ENCODE peak calls at places on chromosomes 12 and 14, in five cellular contexts. G is tibial nerve; H is progenitor cell of endocrine pancreas; D is CD4-positive, alpha-beta T cell; T is frontal cortex. Y is an unnamed sample.

GRCh38 chr14:100851946-100852620 is 26.2 kb downstream of the MEG3 start:
- DNase-seq in H (no peak), D (no peak), T (no peak), G (no peak), Y (no peak)

GRCh38 chr12:94141004-94141764 is 7.2 kb upstream of the PLXNC1 start:
- DNase-seq in D (no peak), G (no peak), T (no peak), H (no peak), Y (no peak)

GRCh38 chr12:10310926-10311705 is 3.4 kb downstream of the KLRD1 start:
- DNase-seq in H (no peak), D (no peak), T (no peak), G (no peak), Y (no peak)

GRCh38 chr12:113933201-113933786 is 32.8 kb downstream of the RBM19 start:
- DNase-seq in T (peak), G (no peak), D (no peak), H (no peak), Y (peak)

GRCh38 chr12:108833757-108834472 is 23.5 kb downstream of the SSH1 start:
- DNase-seq in T (no peak), G (peak), H (no peak), D (no peak), Y (no peak)

GRCh38 chr12:82486524-82487235 is 128.4 kb downstream of the METTL25 start:
- DNase-seq in G (no peak), H (no peak), D (no peak), T (no peak), Y (no peak)

GRCh38 chr12:42141981-42142606 is 2.6 kb downstream of the GXYLT1 start:
- DNase-seq in D (no peak), H (no peak), G (no peak), T (no peak), Y (no peak)

GRCh38 chr14:74404435-74404834 is 21.6 kb downstream of the SYNDIG1L start:
- DNase-seq in D (no peak), G (no peak), H (no peak), T (no peak), Y (no peak)

GRCh38 chr12:92861381-92861780 is 67.7 kb downstream of the EEA1 start:
- DNase-seq in T (no peak), G (no peak), D (no peak), H (no peak), Y (no peak)

GRCh38 chr14:96117101-96117897 is 78.1 kb downstream of the C14orf132 start:
- DNase-seq in D (no peak), H (no peak), T (no peak), G (no peak), Y (no peak)

GRCh38 chr12:55707841-55708694 is at the start of gene ITGA7:
- DNase-seq in T (peak), H (peak), D (peak), G (no peak), Y (no peak)

GRCh38 chr12:104684884-104685283 is 228.1 kb downstream of the CHST11 start:
- DNase-seq in T (no peak), G (no peak), D (no peak), H (no peak), Y (no peak)

GRCh38 chr14:88300817-88301216 is 22.3 kb downstream of the KCNK10 start:
- DNase-seq in D (no peak), H (no peak), G (no peak), T (no peak), Y (no peak)

GRCh38 chr12:31005944-31006361 is 67.7 kb upstream of the DDX11 start:
- DNase-seq in D (no peak), G (no peak), T (no peak), H (no peak), Y (no peak)

GRCh38 chr12:4417471-4417870 is 28.1 kb downstream of the FGF6 start:
- DNase-seq in D (no peak), H (no peak), G (no peak), T (no peak), Y (no peak)

GRCh38 chr12:101459642-101460346 is 15.3 kb upstream of the SPIC start:
- DNase-seq in T (no peak), D (no peak), H (no peak), G (peak), Y (no peak)

GRCh38 chr12:104677441-104678089 is 220.8 kb downstream of the CHST11 start:
- DNase-seq in H (no peak), T (no peak), G (no peak), D (no peak), Y (no peak)

GRCh38 chr14:91252901-91253794 is 8.6 kb upstream of the GPR68 start:
- DNase-seq in G (no peak), D (no peak), H (no peak), T (peak), Y (no peak)

GRCh38 chr12:52920937-52921336 is 16.1 kb upstream of the KRT8 start:
- DNase-seq in G (no peak), T (no peak), H (no peak), D (no peak), Y (no peak)

GRCh38 chr14:35107866-35108265 is 13.9 kb downstream of the PPP2R3C start:
- DNase-seq in G (no peak), D (no peak), H (no peak), T (no peak), Y (no peak)

GRCh38 chr14:68598621-68599447 is 194.0 kb downstream of the ZFP36L1 start:
- DNase-seq in G (peak), T (peak), H (no peak), D (no peak), Y (peak)

GRCh38 chr12:93000026-93000425 is 70.9 kb upstream of the EEA1 start:
- DNase-seq in T (no peak), D (no peak), G (no peak), H (no peak), Y (no peak)

GRCh38 chr12:56434828-56435227 is 14.4 kb downstream of the TIMELESS start:
- DNase-seq in H (no peak), T (no peak), D (no peak), G (no peak), Y (no peak)

GRCh38 chr12:18146375-18146774 is 56.4 kb upstream of the RERGL start:
- DNase-seq in D (no peak), H (no peak), T (no peak), G (no peak), Y (no peak)

GRCh38 chr14:68569546-68569908 is 223.3 kb downstream of the ZFP36L1 start:
- DNase-seq in G (no peak), D (no peak), T (no peak), H (no peak), Y (no peak)

GRCh38 chr12:70919597-70920035 is 922 bp downstream of the PTPRR start:
- DNase-seq in H (no peak), G (no peak), T (no peak), D (no peak), Y (no peak)

GRCh38 chr14:74841230-74842207 is 34.4 kb downstream of the PROX2 start:
- DNase-seq in H (no peak), G (no peak), D (no peak), T (no peak), Y (no peak)

GRCh38 chr12:107650977-107651376 is 34.6 kb upstream of the PWP1 start:
- DNase-seq in H (no peak), D (no peak), T (no peak), G (no peak), Y (no peak)

GRCh38 chr14:68789002-68789797 is 3.7 kb downstream of the ZFP36L1 start:
- DNase-seq in H (peak), D (peak), G (peak), T (peak), Y (peak)

GRCh38 chr12:124419292-124420040 is 124.6 kb downstream of the RFLNA start:
- DNase-seq in T (no peak), D (no peak), G (no peak), H (no peak), Y (no peak)

GRCh38 chr12:75350413-75350812 is 15.9 kb downstream of the GLIPR1L1 start:
- DNase-seq in G (no peak), T (no peak), D (no peak), H (no peak), Y (no peak)

GRCh38 chr14:55938249-55938791 is 179.9 kb upstream of the PELI2 start:
- DNase-seq in T (peak), H (no peak), D (no peak), G (no peak), Y (no peak)

Y was measured in right atrium auricular region.